ENCODE peak calls at places on chromosome 4, in five cellular contexts. F is GM12878, H is SK-N-SH, Q is H1, D is T47D. A is an unnamed sample.

GRCh38 chr4:182175788-182176519 is 67.2 kb upstream of the TENM3 start:
- DNase-seq in F (no peak), H (no peak), Q (no peak), D (no peak), A (no peak)

GRCh38 chr4:8510191-8510590 is 69.6 kb downstream of the TRMT44 start:
- DNase-seq in F (no peak), H (no peak), Q (no peak), D (no peak), A (no peak)

GRCh38 chr4:73698217-73698616 is 42.2 kb upstream of the CXCL8 start:
- DNase-seq in F (no peak), H (no peak), Q (no peak), D (no peak), A (no peak)

GRCh38 chr4:173538148-173538902 is 8.3 kb upstream of the HAND2 start:
- DNase-seq in F (no peak), H (peak), Q (peak), D (peak), A (no peak)

GRCh38 chr4:40564815-40565505 is 64.7 kb downstream of the RBM47 start:
- DNase-seq in F (no peak), H (no peak), Q (no peak), D (no peak), A (no peak)

GRCh38 chr4:79864470-79865190 is 208.4 kb downstream of the ANTXR2 start:
- DNase-seq in F (no peak), H (no peak), Q (no peak), D (no peak), A (no peak)

GRCh38 chr4:7340553-7341433 is 93.9 kb downstream of the PSAPL1 start:
- DNase-seq in F (no peak), H (no peak), Q (no peak), D (no peak), A (no peak)

GRCh38 chr4:5224340-5224739 is 173.1 kb downstream of the STK32B start:
- DNase-seq in F (no peak), H (no peak), Q (no peak), D (no peak), A (no peak)

GRCh38 chr4:134382478-134383227 is 181.1 kb upstream of the PABPC4L start:
- DNase-seq in F (no peak), H (no peak), Q (no peak), D (no peak), A (no peak)

GRCh38 chr4:88447339-88447738 is 9.6 kb upstream of the HERC5 start:
- DNase-seq in F (no peak), H (no peak), Q (no peak), D (no peak), A (no peak)

GRCh38 chr4:181944527-181944926 is 298.7 kb upstream of the TENM3 start:
- DNase-seq in F (no peak), H (no peak), Q (no peak), D (no peak), A (no peak)

GRCh38 chr4:185470503-185471195 is 884 bp downstream of the CCDC110 start:
- DNase-seq in F (no peak), H (peak), Q (peak), D (peak), A (peak)

GRCh38 chr4:159010563-159011260 is 92.2 kb upstream of the RAPGEF2 start:
- DNase-seq in F (no peak), H (no peak), Q (no peak), D (peak), A (no peak)

GRCh38 chr4:73620115-73620792 is at the start of gene RASSF6:
- DNase-seq in F (no peak), H (no peak), Q (peak), D (peak), A (peak)

DNA sequence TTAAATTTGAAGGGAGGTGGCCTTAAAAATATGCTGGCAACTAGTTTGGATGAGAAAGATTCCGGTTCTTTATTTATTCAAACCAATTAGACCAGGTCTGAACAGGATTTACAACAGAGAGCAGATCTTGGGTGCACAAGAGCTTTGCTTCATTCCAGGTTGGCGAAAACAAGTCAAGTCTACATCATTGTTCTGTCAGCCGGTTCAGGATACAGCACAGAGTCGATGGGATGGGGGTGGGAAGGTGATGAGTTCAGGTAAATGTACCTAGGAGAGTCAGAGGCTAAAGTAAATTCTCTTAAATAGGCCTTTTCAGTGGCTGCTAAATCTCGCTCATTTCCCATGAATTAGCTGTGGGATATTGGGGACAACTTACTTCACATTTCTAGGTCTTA is 882 bp upstream of the STIM2 start:
- DNase-seq in F (no peak), H (no peak), Q (no peak), D (no peak), A (no peak)
- TF ChIP-seq JUND in F (no peak), H (no peak), Q (no peak), D (no peak), A (no peak)

GRCh38 chr4:78032446-78032845 is 24.7 kb upstream of the FRAS1 start:
- DNase-seq in F (no peak), H (peak), Q (no peak), D (no peak), A (no peak)
- TF ChIP-seq JUND in F (no peak), H (no peak), Q (no peak), D (no peak), A (no peak)

GRCh38 chr4:69056921-69057562 is 39.2 kb upstream of the UGT2B7 start:
- DNase-seq in F (no peak), H (no peak), Q (no peak), D (no peak), A (no peak)
- TF ChIP-seq JUND in F (no peak), H (no peak), Q (no peak), D (no peak), A (no peak)

DNA sequence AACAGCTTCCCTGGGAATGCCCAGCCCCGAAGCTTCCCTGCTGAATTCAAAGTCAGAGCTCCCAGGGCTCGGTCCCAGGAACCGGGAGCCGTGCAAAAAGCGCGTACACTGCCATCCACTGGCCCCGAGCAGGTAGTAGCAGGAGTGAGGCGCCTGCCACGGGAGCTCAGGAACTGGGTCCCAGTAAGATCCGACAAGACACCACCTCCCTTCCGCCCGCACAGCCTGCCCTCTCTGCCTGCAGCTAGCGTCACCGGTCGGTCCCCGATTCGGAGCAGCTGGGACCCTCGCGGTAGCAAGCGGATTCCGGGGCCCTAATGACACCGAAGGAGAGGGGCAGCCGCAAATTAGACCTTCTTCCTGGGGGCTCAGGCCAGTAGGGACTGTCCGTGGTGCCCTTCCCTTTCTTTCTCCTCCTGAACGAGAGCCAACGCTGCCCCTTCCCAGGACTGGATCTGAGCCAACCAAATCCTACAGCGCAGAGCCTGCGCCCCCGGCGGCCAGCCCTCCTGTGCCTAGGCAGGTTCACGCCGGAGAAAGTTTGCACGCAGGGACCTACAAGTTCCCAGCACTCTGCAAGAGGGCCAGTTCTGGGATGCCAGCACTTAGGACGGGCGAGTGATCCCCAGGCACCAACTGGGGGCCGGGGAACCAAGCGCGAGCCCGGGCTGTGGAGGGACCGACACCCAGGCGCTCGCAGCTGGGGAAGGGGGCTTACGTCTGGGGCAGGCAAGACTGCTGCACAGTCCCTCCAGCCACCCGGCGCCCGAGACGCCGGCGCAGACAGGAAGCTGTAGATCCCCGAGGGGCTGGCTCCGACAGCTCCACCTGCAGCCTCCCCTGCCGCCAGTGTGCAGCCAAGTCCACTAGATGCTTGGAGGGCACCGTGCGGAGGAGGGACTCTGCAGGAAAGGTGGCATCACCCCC is 949 bp downstream of the CORIN start:
- DNase-seq in F (no peak), H (peak), Q (peak), D (peak), A (peak)
- TF ChIP-seq JUND in F (no peak), H (no peak), Q (no peak), D (no peak), A (no peak)

GRCh38 chr4:186622788-186623464 is 67.6 kb upstream of the MTNR1A start:
- DNase-seq in F (no peak), H (no peak), Q (no peak), D (no peak), A (no peak)
- TF ChIP-seq JUND in F (no peak), H (peak), Q (no peak), D (no peak), A (no peak)

GRCh38 chr4:82217986-82218715 is 155.6 kb downstream of the HNRNPD start:
- DNase-seq in F (no peak), H (no peak), Q (no peak), D (no peak), A (no peak)
- TF ChIP-seq JUND in F (no peak), H (no peak), Q (no peak), D (no peak), A (no peak)

A was measured in K562.